ENCODE peak calls at places on chromosomes 3 and 15, in eight cellular contexts. J is fibroblast of pulmonary artery, L is A549, G is natural killer cell, H is lower lobe of right lung, U is tibial artery, B is brain microvascular endothelial cell, C is omental fat pad. Q is an unnamed sample.

GRCh38 chr3:155101398-155101797 is 21.3 kb downstream of the MME start:
- DNase-seq in C (no peak), L (no peak), G (no peak), H (no peak), J (peak), U (no peak), B (no peak), Q (peak)

GRCh38 chr3:101203411-101203810 is 117.0 kb downstream of the IMPG2 start:
- DNase-seq in C (no peak), H (no peak), U (no peak), J (peak), G (no peak), L (no peak), B (peak), Q (no peak)

GRCh38 chr3:4351164-4351855 is 48.1 kb downstream of the SETMAR start:
- DNase-seq in H (no peak), L (no peak), J (peak), C (no peak), G (peak), B (peak), U (no peak), Q (no peak)

GRCh38 chr15:51649659-51650521 is 27.3 kb upstream of the DMXL2 start:
- DNase-seq in U (no peak), H (no peak), G (no peak), L (peak), J (peak), C (no peak), B (peak), Q (no peak)

GRCh38 chr3:96106701-96107100 is 707.7 kb upstream of the EPHA6 start:
- DNase-seq in C (no peak), H (no peak), L (no peak), G (no peak), J (no peak), B (no peak), U (no peak), Q (no peak)

GRCh38 chr15:66611257-66612053 is 45.7 kb upstream of the LCTL start:
- DNase-seq in H (peak), B (no peak), U (no peak), C (no peak), L (no peak), G (no peak), J (no peak), Q (no peak)

GRCh38 chr3:66206806-66207205 is 14.0 kb upstream of the SLC25A26 start:
- DNase-seq in C (no peak), U (no peak), L (no peak), G (no peak), H (no peak), J (no peak), B (no peak), Q (no peak)

GRCh38 chr3:132417695-132418520 is 606 bp downstream of the DNAJC13 start:
- DNase-seq in U (peak), B (peak), C (no peak), G (no peak), H (peak), J (peak), L (peak), Q (no peak)

GRCh38 chr3:13451301-13451673 is 28.8 kb upstream of the HDAC11 start:
- DNase-seq in B (peak), C (no peak), G (no peak), H (peak), U (no peak), L (peak), J (no peak), Q (no peak)

GRCh38 chr15:38991126-38991525 is 426.5 kb upstream of the RASGRP1 start:
- DNase-seq in G (no peak), C (no peak), U (no peak), H (no peak), J (peak), L (peak), B (peak), Q (no peak)

GRCh38 chr3:111668321-111668720 is 73.2 kb upstream of the ZBED2 start:
- DNase-seq in G (no peak), L (no peak), C (no peak), U (no peak), J (no peak), B (no peak), H (no peak), Q (no peak)

GRCh38 chr3:13012228-13012691 is 61.0 kb downstream of the IQSEC1 start:
- DNase-seq in C (peak), H (peak), L (no peak), B (no peak), U (peak), J (peak), G (peak), Q (no peak)

GRCh38 chr3:173397161-173398110 is at the start of gene NLGN1:
- DNase-seq in B (peak), G (peak), J (peak), C (no peak), H (peak), L (no peak), U (peak), Q (peak)

GRCh38 chr3:186640929-186641328 is 730 bp downstream of the FETUB start:
- DNase-seq in C (no peak), L (no peak), U (no peak), J (no peak), B (no peak), H (no peak), G (no peak), Q (no peak)

GRCh38 chr3:170154569-170155143 is 26.9 kb downstream of the PHC3 start:
- DNase-seq in H (no peak), U (no peak), G (no peak), B (no peak), C (no peak), L (no peak), J (no peak), Q (no peak)

GRCh38 chr3:71581451-71581980 is 2.0 kb downstream of the FOXP1 start:
- DNase-seq in G (peak), C (no peak), B (no peak), L (peak), U (peak), J (no peak), H (peak), Q (peak)

GRCh38 chr3:31571325-31571724 is 38.6 kb downstream of the STT3B start:
- DNase-seq in L (no peak), C (no peak), B (no peak), J (no peak), U (no peak), G (no peak), H (no peak), Q (no peak)

GRCh38 chr3:59540241-59540640 is 490.4 kb upstream of the CFAP20DC start:
- DNase-seq in U (no peak), C (no peak), J (peak), L (no peak), H (no peak), G (no peak), B (peak), Q (no peak)

GRCh38 chr3:143775401-143775970 is 72.8 kb downstream of the SLC9A9 start:
- DNase-seq in H (no peak), G (no peak), C (no peak), B (peak), L (peak), U (no peak), J (peak), Q (no peak)

GRCh38 chr3:170081079-170081741 is 43.4 kb downstream of the GPR160 start:
- DNase-seq in H (no peak), G (no peak), J (peak), L (no peak), U (no peak), C (no peak), B (no peak), Q (no peak)

GRCh38 chr15:66654718-66655375 is 47.2 kb upstream of the SMAD6 start:
- DNase-seq in G (no peak), H (no peak), U (no peak), B (no peak), C (no peak), L (no peak), J (no peak), Q (no peak)

GRCh38 chr3:107560166-107560565 is 37.4 kb downstream of the BBX start:
- DNase-seq in B (no peak), U (no peak), G (no peak), H (no peak), J (no peak), C (no peak), L (no peak), Q (no peak)

GRCh38 chr3:138872632-138873031 is 37.9 kb upstream of the PIK3CB start:
- DNase-seq in C (no peak), G (no peak), J (no peak), L (no peak), U (no peak), B (no peak), H (no peak), Q (no peak)

GRCh38 chr3:128395500-128396125 is 71.1 kb downstream of the DNAJB8 start:
- DNase-seq in B (peak), L (no peak), J (peak), G (no peak), U (no peak), H (no peak), C (no peak), Q (no peak)

GRCh38 chr3:179146911-179147570 is 1.1 kb upstream of the PIK3CA start:
- DNase-seq in L (peak), J (peak), H (no peak), C (no peak), G (no peak), B (peak), U (no peak), Q (no peak)

GRCh38 chr3:108408883-108409612 is 101.3 kb downstream of the MYH15 start:
- DNase-seq in U (no peak), H (peak), G (no peak), B (no peak), L (no peak), C (no peak), J (no peak), Q (no peak)

GRCh38 chr3:41223078-41223477 is 23.8 kb downstream of the CTNNB1 start:
- DNase-seq in U (no peak), J (no peak), C (no peak), G (no peak), B (no peak), H (no peak), L (no peak), Q (no peak)

GRCh38 chr3:57951106-57951882 is 56.9 kb upstream of the FLNB start:
- DNase-seq in L (peak), H (peak), C (no peak), J (peak), G (no peak), U (peak), B (peak), Q (no peak)

GRCh38 chr15:62392411-62392810 is 227.3 kb upstream of the C2CD4B start:
- DNase-seq in C (no peak), B (peak), G (no peak), L (peak), U (no peak), H (no peak), J (no peak), Q (peak)

GRCh38 chr3:28286595-28286994 is 45.2 kb downstream of the CMC1 start:
- DNase-seq in J (peak), U (no peak), H (no peak), B (no peak), G (no peak), C (no peak), L (peak), Q (no peak)

GRCh38 chr3:73622135-73622534 is 2.6 kb downstream of the PDZRN3 start:
- DNase-seq in J (no peak), B (no peak), G (no peak), C (no peak), U (peak), H (no peak), L (no peak), Q (peak)

GRCh38 chr3:44030690-44031344 is 210.9 kb upstream of the TOPAZ1 start:
- DNase-seq in J (no peak), C (no peak), G (no peak), B (no peak), L (no peak), H (no peak), U (no peak), Q (no peak)

GRCh38 chr3:105253225-105253624 is 113.5 kb upstream of the ALCAM start:
- DNase-seq in J (peak), C (no peak), L (no peak), H (no peak), B (no peak), G (no peak), U (no peak), Q (no peak)

GRCh38 chr15:89998141-89998661 is 2.9 kb upstream of the ZNF710 start:
- DNase-seq in H (no peak), C (no peak), B (peak), G (no peak), J (peak), U (no peak), L (peak), Q (no peak)

GRCh38 chr15:58454950-58455401 is 23.2 kb downstream of the LIPC start:
- DNase-seq in U (no peak), L (no peak), J (peak), G (no peak), B (no peak), C (no peak), H (no peak), Q (no peak)

GRCh38 chr3:53286727-53287412 is 31.0 kb upstream of the TKT start:
- DNase-seq in H (no peak), U (no peak), B (peak), J (peak), C (no peak), G (no peak), L (no peak), Q (no peak)

GRCh38 chr15:44726568-44727461 is 9.5 kb upstream of the TRIM69 start:
- DNase-seq in G (peak), B (peak), J (peak), L (peak), C (no peak), H (no peak), U (no peak), Q (no peak)

DNA sequence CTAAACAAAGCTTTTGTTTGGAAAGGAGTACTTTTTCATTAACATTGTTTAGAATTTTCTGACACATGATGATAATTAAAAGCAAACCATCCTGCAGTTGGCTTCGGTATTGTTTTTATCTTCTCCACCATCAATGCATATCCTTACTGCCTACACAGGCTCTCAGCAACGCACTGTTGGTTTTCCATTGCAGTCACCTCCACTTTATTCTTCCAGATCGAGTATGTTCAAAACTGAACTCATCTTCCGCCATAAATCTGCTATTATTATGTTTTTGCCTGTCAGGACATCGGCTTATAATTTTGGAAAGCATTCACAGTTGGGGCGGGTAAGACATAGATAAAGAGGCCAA is 589 bp upstream of the SENP5 start:
- DNase-seq in H (no peak), C (no peak), L (no peak), G (no peak), J (no peak), U (no peak), B (no peak), Q (no peak)
- TF ChIP-seq CTCF in H (no peak), C (no peak), L (no peak), G (no peak), J (no peak), U (no peak), B (no peak), Q (no peak)

DNA sequence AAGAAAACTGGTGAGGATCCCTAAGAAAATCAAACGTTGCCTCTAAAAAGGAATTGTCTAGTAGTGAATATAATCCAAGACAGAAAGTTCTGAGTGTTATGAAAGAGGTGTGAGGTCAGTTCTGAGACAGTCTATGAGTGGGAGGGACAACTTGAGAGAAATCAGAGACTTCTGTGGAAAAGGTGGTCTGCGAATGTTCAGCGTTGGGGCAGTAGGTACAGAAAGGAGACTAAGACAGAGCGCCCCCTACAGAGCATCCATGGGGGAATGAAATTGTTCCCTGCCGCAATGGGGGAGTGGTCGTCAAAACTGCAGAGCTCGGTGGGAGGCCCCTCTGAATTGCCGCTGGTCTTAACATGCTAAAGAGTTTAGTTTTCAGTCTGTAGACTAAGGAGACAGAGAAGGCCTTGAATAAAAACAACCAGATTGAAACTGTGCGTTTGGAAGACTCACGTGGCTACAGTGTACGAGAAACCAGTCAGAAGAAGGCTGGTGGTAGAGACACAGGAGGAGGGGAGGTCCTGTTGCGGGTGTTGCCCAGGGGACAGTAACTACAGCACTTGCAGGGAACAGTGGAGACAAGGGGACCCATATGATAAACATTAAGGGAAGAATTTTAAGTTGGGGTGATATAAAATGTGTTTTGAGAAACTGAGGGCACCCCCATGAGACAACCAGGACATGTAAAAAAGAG is 6.9 kb downstream of the TNIK start:
- DNase-seq in H (no peak), J (peak), B (no peak), G (no peak), L (no peak), C (no peak), U (no peak), Q (peak)
- TF ChIP-seq CTCF in H (no peak), J (peak), B (peak), G (peak), L (peak), C (no peak), U (no peak), Q (peak)

DNA sequence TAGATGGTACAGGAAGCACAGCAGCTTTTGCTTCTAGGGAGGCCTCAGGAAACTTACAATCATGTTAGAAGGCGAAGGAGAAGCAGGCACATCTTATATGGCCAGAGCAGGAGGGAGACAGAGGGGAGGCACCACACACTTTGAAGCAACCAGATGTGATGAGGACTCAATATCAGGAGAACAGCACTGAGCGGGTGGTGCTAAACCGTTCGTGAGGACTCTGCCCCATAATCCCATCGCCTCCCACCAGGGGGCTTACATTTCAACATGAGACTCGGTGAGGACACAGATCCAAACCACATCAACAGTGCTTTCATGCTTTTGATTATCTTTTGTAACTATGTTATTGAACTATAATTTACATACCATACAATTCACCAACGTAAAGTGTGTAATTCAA is 7.6 kb upstream of the TMEM44 start:
- DNase-seq in J (peak), G (no peak), U (no peak), B (no peak), H (no peak), L (peak), C (no peak), Q (peak)
- TF ChIP-seq CTCF in J (peak), G (no peak), U (no peak), B (peak), H (peak), L (no peak), C (no peak), Q (peak)

GRCh38 chr15:92968926-92969664 is 69.0 kb downstream of the CHD2 start:
- DNase-seq in U (no peak), H (no peak), C (no peak), G (no peak), L (peak), J (no peak), B (no peak), Q (no peak)
- TF ChIP-seq CTCF in U (peak), H (no peak), C (no peak), G (no peak), L (no peak), J (peak), B (peak), Q (no peak)

DNA sequence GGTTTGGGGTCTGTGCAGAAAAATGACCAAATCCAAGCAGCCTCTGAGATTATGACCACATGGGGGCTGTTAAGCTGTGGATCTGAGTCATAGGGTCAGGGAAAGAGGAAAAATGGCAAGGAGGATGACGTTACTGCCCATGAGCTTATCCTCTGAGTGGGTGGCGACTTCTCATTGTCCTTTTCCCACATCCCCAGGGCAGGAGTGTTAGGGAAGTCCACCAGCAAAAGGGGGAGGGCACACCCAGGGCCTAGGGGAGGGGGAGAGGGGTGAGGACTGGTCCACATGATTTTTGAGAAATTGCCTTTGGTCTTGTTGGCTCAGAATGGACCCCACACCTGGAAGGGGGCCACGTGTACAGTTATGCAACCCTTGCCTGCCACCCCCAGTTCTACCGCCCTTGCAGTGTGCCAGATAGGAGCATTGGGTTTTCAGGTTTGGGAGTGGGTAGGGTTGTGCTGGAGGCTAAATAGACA is 2.6 kb downstream of the CD276 start:
- DNase-seq in J (peak), G (no peak), L (peak), B (peak), U (peak), H (no peak), C (peak), Q (no peak)
- TF ChIP-seq CTCF in J (peak), G (no peak), L (no peak), B (peak), U (no peak), H (no peak), C (no peak), Q (no peak)

GRCh38 chr15:87609474-87609873 is 647.1 kb downstream of the NTRK3 start:
- DNase-seq in H (no peak), G (no peak), U (no peak), B (peak), L (peak), J (peak), C (no peak), Q (no peak)

GRCh38 chr15:87609909-87610308 is 646.6 kb downstream of the NTRK3 start:
- DNase-seq in U (no peak), C (no peak), H (no peak), L (no peak), G (no peak), J (no peak), B (no peak), Q (no peak)

GRCh38 chr15:87604857-87605446 is 651.6 kb downstream of the NTRK3 start:
- DNase-seq in C (no peak), J (peak), G (no peak), U (no peak), L (peak), B (no peak), H (no peak), Q (peak)

GRCh38 chr15:87610366-87610765 is 646.2 kb downstream of the NTRK3 start:
- DNase-seq in L (no peak), G (no peak), U (no peak), J (peak), H (no peak), B (peak), C (no peak), Q (no peak)

GRCh38 chr15:87608238-87609028 is 648.1 kb downstream of the NTRK3 start:
- DNase-seq in H (no peak), L (no peak), J (no peak), B (no peak), G (no peak), U (no peak), C (no peak), Q (no peak)
- TF ChIP-seq CTCF in H (no peak), L (no peak), J (no peak), B (no peak), G (no peak), U (no peak), C (no peak), Q (no peak)